ENCODE peak calls at places on chromosomes 1 and 21, in nine cellular contexts. R, F, C, H, T, S, N, W and X are unnamed samples.

GRCh38 chr1:51948491-51948915 is 42.0 kb downstream of the RAB3B start:
- DNase-seq in C (no peak), T (no peak), R (no peak), F (no peak), S (no peak), W (no peak), N (no peak), H (no peak), X (no peak)

GRCh38 chr1:193542668-193543067 is 356.3 kb upstream of the B3GALT2 start:
- DNase-seq in F (no peak), T (no peak), C (no peak), N (no peak), S (no peak), R (no peak), W (no peak), H (no peak), X (no peak)

GRCh38 chr1:59701376-59701775 is 113.4 kb upstream of the HOOK1 start:
- DNase-seq in C (peak; percentile 37), F (no peak), R (no peak), N (no peak), W (no peak), H (no peak), T (no peak), S (no peak), X (no peak)

GRCh38 chr1:79042539-79042938 is 36.0 kb upstream of the ADGRL4 start:
- DNase-seq in N (no peak), C (no peak), R (no peak), T (no peak), W (no peak), S (no peak), H (no peak), F (no peak), X (no peak)

GRCh38 chr1:42682739-42683529 is 716 bp downstream of the YBX1 start:
- DNase-seq in F (peak; percentile 48), S (peak; percentile 91), R (peak; percentile 90), W (peak; percentile 87), C (no peak), H (peak; percentile 73), T (peak; percentile 39), N (peak; percentile 46), X (no peak)

GRCh38 chr1:15094719-15095491 is 58.6 kb upstream of the TMEM51 start:
- DNase-seq in R (no peak), F (no peak), N (no peak), H (no peak), T (no peak), W (no peak), S (no peak), C (no peak), X (no peak)

GRCh38 chr21:33299181-33299752 is 25.5 kb upstream of the IFNAR1 start:
- DNase-seq in W (peak; percentile 18), S (no peak), T (no peak), R (peak; percentile 54), H (no peak), N (no peak), C (no peak), F (no peak), X (no peak)

GRCh38 chr1:1085911-1086841 is 12.1 kb upstream of the RNF223 start:
- DNase-seq in T (no peak), S (no peak), W (peak; percentile 4), F (no peak), R (peak; percentile 42), C (no peak), N (no peak), H (no peak), X (no peak)

GRCh38 chr1:220300442-220301121 is 28.3 kb upstream of the RAB3GAP2 start:
- DNase-seq in C (peak; percentile 97), S (peak; percentile 61), W (peak; percentile 47), H (peak; percentile 45), R (no peak), N (peak; percentile 36), F (no peak), T (peak; percentile 59), X (peak; percentile 91)

GRCh38 chr21:44729336-44730027 is 18.1 kb upstream of the TSPEAR start:
- DNase-seq in H (no peak), W (no peak), N (no peak), F (no peak), T (peak; percentile 24), R (no peak), S (no peak), C (no peak), X (no peak)

GRCh38 chr1:225919906-225920305 is 4.1 kb downstream of the PYCR2 start:
- DNase-seq in C (no peak), F (no peak), N (no peak), H (peak; percentile 94), T (no peak), S (peak; percentile 76), W (peak; percentile 66), R (no peak), X (peak; percentile 42)

GRCh38 chr1:24464378-24464770 is 38.3 kb upstream of the RCAN3 start:
- DNase-seq in W (no peak), C (no peak), R (no peak), T (peak; percentile 56), S (no peak), N (no peak), H (no peak), F (no peak), X (no peak)

GRCh38 chr1:31831397-31832378 is 15.9 kb upstream of the SPOCD1 start:
- DNase-seq in C (peak; percentile 9), W (no peak), S (no peak), H (no peak), N (no peak), R (no peak), F (no peak), T (no peak), X (no peak)

GRCh38 chr1:32895325-32896215 is 5.6 kb downstream of the TMEM54 start:
- DNase-seq in H (no peak), R (no peak), W (no peak), F (no peak), T (no peak), S (no peak), N (no peak), C (no peak), X (no peak)

DNA sequence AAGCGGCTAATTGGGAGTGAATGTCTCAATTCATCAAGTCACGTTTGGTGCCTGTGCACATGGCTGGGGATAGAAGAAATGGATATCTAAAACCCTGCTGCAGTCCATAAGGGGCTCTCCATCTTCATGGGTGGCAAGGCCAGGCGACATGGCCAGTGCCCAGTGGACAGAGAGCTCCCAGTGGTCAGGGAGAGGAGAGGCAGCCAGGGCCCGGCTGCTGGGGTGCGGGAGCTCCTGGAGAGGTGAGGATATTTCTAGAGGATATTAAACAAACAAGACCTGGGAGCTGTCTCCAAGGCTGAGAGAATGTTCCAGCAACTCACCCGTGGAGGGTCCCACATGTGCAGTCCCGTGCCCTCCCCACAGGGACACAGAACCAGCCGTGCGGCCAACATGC is 368.8 kb upstream of the C1orf174 start:
- DNase-seq in S (no peak), F (no peak), T (no peak), N (no peak), C (no peak), R (no peak), H (no peak), W (no peak), X (no peak)
- TF ChIP-seq CTCF in S (no peak), F (peak; percentile 9), T (no peak), N (no peak), C (no peak), R (no peak), H (no peak), W (no peak), X (no peak)

DNA sequence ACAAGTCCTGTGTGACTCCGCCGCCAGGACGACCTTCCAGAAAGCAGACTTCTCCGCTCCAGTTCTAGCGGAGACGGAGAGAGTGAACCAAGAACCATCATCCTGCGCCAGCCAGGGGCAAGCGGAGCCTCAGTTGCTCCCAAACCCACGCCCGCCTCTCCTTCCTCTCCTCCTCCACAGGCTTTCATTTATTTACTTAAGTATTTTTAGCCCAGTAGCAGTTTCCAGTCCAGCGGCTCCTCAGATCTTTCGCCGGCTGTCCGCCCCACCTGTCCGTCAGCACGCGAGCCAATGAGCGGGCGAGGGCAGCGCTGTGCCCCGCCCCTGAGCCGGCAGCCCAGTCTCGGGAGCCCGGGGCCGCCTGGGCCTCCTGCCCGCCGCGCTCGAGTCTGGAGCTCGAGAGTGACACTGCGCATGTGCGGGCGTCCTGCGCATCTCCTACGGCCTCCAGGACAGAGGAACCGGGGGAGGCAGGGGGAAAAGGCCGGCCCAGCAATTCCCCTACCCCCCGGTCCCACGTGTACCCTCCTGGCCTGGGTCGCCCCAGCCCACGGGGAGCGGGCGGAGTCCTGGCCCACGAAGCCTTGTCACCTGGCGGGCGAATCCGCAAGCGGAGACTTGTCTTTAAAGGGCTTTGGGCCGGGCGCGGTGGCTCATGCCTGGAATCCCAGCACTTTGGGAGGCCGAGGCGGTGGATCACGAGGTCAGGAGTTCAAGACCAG is at the start of gene FALEC:
- DNase-seq in S (peak; percentile 99), W (peak; percentile 97), H (peak; percentile 99), C (peak; percentile 94), F (peak; percentile 93), R (peak; percentile 98), T (peak; percentile 98), N (peak; percentile 92), X (peak; percentile 74)
- TF ChIP-seq CTCF in S (no peak), W (no peak), H (no peak), C (peak; percentile 27), F (peak; percentile 21), R (no peak), T (no peak), N (no peak), X (no peak)

DNA sequence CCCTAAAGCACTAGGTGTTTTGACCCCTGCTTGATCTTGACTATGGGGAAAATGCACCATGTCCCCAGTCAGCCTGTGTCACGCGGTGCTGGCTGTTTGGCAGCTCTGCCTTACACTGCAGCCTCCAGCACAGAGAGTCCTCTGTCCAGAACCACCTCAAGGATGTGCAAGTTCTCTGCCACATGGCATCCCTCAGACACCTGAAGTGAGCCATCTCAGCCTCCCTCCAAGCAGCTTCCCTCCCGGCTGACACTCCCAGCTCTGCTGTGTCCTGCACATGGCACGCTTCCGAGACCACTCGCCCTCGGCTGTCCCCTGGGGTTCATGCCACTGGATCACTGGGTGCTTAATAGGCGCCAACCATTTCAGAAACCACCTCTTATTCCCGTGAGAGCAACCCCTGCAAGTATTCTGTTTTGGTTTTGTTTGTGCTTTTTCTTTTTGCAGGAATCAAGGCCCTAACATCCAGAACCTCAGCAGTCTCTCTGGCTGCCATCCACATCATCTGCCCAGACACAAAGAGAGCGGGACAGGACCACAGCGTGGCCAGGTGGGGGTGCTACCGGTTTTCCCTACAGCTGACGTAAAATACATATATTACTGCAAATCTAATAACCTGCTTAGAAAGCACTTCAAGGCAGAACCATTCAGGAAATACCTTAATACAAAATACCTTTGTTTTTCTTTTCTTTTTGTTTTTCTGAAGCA is 45.7 kb downstream of the CAPZB start:
- DNase-seq in H (no peak), N (no peak), R (no peak), F (no peak), W (no peak), C (no peak), S (no peak), T (no peak), X (no peak)
- TF ChIP-seq CTCF in H (no peak), N (no peak), R (no peak), F (peak; percentile 15), W (no peak), C (peak; percentile 37), S (peak; percentile 13), T (peak; percentile 68), X (peak; percentile 41)

DNA sequence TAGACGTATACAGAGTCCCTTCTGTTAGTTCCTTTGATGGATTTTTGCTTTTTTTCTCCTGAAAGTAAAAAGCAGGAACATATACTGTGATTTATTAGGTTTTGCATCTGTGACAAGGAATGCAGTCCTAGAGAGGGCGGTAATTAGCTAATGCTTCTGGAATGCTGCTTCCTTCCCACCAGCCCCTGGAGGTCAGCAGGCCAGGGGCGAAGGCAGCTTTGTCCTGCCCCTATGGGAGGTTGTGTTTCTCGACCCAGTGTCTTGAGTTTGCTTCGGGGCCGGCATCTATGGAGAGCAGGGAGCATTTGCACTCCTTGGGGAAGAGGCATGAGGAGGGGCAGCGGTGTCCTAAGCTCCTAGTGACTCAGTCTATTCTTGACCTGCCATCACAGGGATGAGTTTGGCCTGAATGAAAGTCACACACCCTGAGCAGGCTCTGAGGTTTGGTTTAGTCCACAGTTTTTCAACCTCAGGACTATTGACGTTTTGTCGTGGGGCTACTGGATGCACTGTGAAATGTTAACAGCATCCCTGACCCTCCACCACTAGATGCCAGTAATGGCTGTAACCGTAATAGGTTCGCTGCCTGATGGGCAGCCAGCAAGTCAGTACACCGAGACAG is 85.0 kb upstream of the KCNJ15 start:
- DNase-seq in H (no peak), S (no peak), C (peak; percentile 45), T (peak; percentile 81), R (no peak), F (peak; percentile 17), W (no peak), N (peak; percentile 10), X (no peak)
- TF ChIP-seq CTCF in H (no peak), S (no peak), C (peak; percentile 65), T (peak; percentile 50), R (no peak), F (no peak), W (no peak), N (peak; percentile 28), X (peak; percentile 39)